ENCODE peak calls at places on chromosomes 6 and 20, in four cellular contexts. One of them, this sample, is unnamed.
A peak's percentile ranks its signal among the peaks of the same experiment; 100 is the strongest.

GRCh38 chr6:81787313-81788068 is 35.0 kb upstream of the TENT5A start:
- DNase-seq in sigmoid colon: no peak
- DNase-seq in Peyer's patch: no peak
- DNase-seq in ascending aorta: no peak
- DNase-seq in this sample: no peak

GRCh38 chr6:142605922-142606321 is 304.1 kb downstream of the ADGRG6 start:
- DNase-seq in sigmoid colon: no peak
- DNase-seq in ascending aorta: no peak
- DNase-seq in Peyer's patch: no peak
- DNase-seq in this sample: no peak

GRCh38 chr6:45714795-45715507 is 300.7 kb downstream of the CLIC5 start:
- DNase-seq in Peyer's patch: peak; percentile 72
- DNase-seq in sigmoid colon: peak; percentile 77
- DNase-seq in ascending aorta: peak; percentile 66
- DNase-seq in this sample: no peak

GRCh38 chr20:11267131-11267761 is 593.4 kb upstream of the JAG1 start:
- DNase-seq in sigmoid colon: no peak
- DNase-seq in Peyer's patch: no peak
- DNase-seq in ascending aorta: peak; percentile 70
- DNase-seq in this sample: no peak

GRCh38 chr20:58864346-58864745 is 11.8 kb downstream of the GNAS start:
- DNase-seq in ascending aorta: no peak
- DNase-seq in Peyer's patch: no peak
- DNase-seq in sigmoid colon: no peak
- DNase-seq in this sample: no peak

GRCh38 chr20:21640556-21640955 is 64.9 kb upstream of the PAX1 start:
- DNase-seq in Peyer's patch: no peak
- DNase-seq in ascending aorta: no peak
- DNase-seq in sigmoid colon: no peak
- DNase-seq in this sample: no peak

GRCh38 chr20:37990571-37991151 is 42.6 kb downstream of the TTI1 start:
- DNase-seq in Peyer's patch: peak; percentile 93
- DNase-seq in ascending aorta: peak; percentile 72
- DNase-seq in sigmoid colon: no peak
- DNase-seq in this sample: no peak

GRCh38 chr6:19303381-19303780 is 533.8 kb upstream of the ID4 start:
- DNase-seq in sigmoid colon: no peak
- DNase-seq in Peyer's patch: no peak
- DNase-seq in ascending aorta: no peak
- DNase-seq in this sample: no peak

GRCh38 chr6:63636516-63636968 is 940 bp downstream of the PHF3 start:
- DNase-seq in sigmoid colon: no peak
- DNase-seq in ascending aorta: peak; percentile 72
- DNase-seq in Peyer's patch: peak; percentile 87
- DNase-seq in this sample: no peak

GRCh38 chr6:3271756-3272155 is 13.0 kb downstream of the PSMG4 start:
- DNase-seq in sigmoid colon: no peak
- DNase-seq in ascending aorta: no peak
- DNase-seq in Peyer's patch: no peak
- DNase-seq in this sample: peak; percentile 60

GRCh38 chr6:2999621-3000455 is at the start of gene NQO2:
- DNase-seq in ascending aorta: peak; percentile 95
- DNase-seq in sigmoid colon: peak; percentile 96
- DNase-seq in Peyer's patch: peak; percentile 97
- DNase-seq in this sample: peak; percentile 94

GRCh38 chr20:15708984-15709598 is 864.2 kb downstream of the KIF16B start:
- DNase-seq in sigmoid colon: no peak
- DNase-seq in ascending aorta: no peak
- DNase-seq in Peyer's patch: peak; percentile 76
- DNase-seq in this sample: no peak

GRCh38 chr6:143401636-143402370 is 48.7 kb downstream of the ADAT2 start:
- DNase-seq in ascending aorta: no peak
- DNase-seq in sigmoid colon: no peak
- DNase-seq in Peyer's patch: no peak
- DNase-seq in this sample: no peak

GRCh38 chr20:41234546-41234945 is 83.0 kb downstream of the ZHX3 start:
- DNase-seq in sigmoid colon: no peak
- DNase-seq in Peyer's patch: no peak
- DNase-seq in ascending aorta: peak; percentile 81
- DNase-seq in this sample: no peak

GRCh38 chr6:13152804-13153203 is 175.5 kb downstream of the TBC1D7 start:
- DNase-seq in sigmoid colon: no peak
- DNase-seq in ascending aorta: no peak
- DNase-seq in Peyer's patch: no peak
- DNase-seq in this sample: no peak

GRCh38 chr6:133001040-133001570 is 186.7 kb downstream of the RPS12 start:
- DNase-seq in ascending aorta: no peak
- DNase-seq in Peyer's patch: no peak
- DNase-seq in sigmoid colon: no peak
- DNase-seq in this sample: no peak

GRCh38 chr6:89443658-89444057 is 10.7 kb downstream of the ANKRD6 start:
- DNase-seq in Peyer's patch: no peak
- DNase-seq in sigmoid colon: no peak
- DNase-seq in ascending aorta: no peak
- DNase-seq in this sample: no peak

GRCh38 chr20:32359633-32360332 is 1.7 kb downstream of the ASXL1 start:
- DNase-seq in sigmoid colon: no peak
- DNase-seq in ascending aorta: no peak
- DNase-seq in Peyer's patch: no peak
- DNase-seq in this sample: no peak

GRCh38 chr6:161676566-161676965 is 402.7 kb upstream of the AGPAT4 start:
- DNase-seq in sigmoid colon: no peak
- DNase-seq in ascending aorta: no peak
- DNase-seq in Peyer's patch: no peak
- DNase-seq in this sample: no peak

GRCh38 chr6:113690255-113690956 is 166.7 kb upstream of the MARCKS start:
- DNase-seq in sigmoid colon: no peak
- DNase-seq in ascending aorta: no peak
- DNase-seq in Peyer's patch: no peak
- DNase-seq in this sample: no peak

GRCh38 chr6:4055420-4056041 is 23.4 kb downstream of the FAM217A start:
- DNase-seq in Peyer's patch: peak; percentile 58
- DNase-seq in sigmoid colon: no peak
- DNase-seq in ascending aorta: no peak
- DNase-seq in this sample: no peak

GRCh38 chr6:52022675-52023074 is 64.7 kb downstream of the PKHD1 start:
- DNase-seq in Peyer's patch: no peak
- DNase-seq in ascending aorta: no peak
- DNase-seq in sigmoid colon: no peak
- DNase-seq in this sample: no peak

GRCh38 chr6:11909696-11910132 is 102.4 kb upstream of the HIVEP1 start:
- DNase-seq in ascending aorta: no peak
- DNase-seq in Peyer's patch: no peak
- DNase-seq in sigmoid colon: no peak
- DNase-seq in this sample: no peak

GRCh38 chr6:149035806-149036205 is 281.7 kb upstream of the TAB2 start:
- DNase-seq in ascending aorta: no peak
- DNase-seq in sigmoid colon: no peak
- DNase-seq in Peyer's patch: no peak
- DNase-seq in this sample: no peak

GRCh38 chr6:136607204-136607931 is 57.1 kb upstream of the MAP7 start:
- DNase-seq in Peyer's patch: no peak
- DNase-seq in sigmoid colon: no peak
- DNase-seq in ascending aorta: no peak
- DNase-seq in this sample: no peak

GRCh38 chr20:24782801-24783630 is 166.1 kb upstream of the CST7 start:
- DNase-seq in Peyer's patch: no peak
- DNase-seq in sigmoid colon: peak; percentile 45
- DNase-seq in ascending aorta: no peak
- DNase-seq in this sample: peak; percentile 84
- TF ChIP-seq CTCF in Peyer's patch: no peak
- TF ChIP-seq CTCF in sigmoid colon: no peak
- TF ChIP-seq CTCF in ascending aorta: no peak
- TF ChIP-seq CTCF in this sample: peak; percentile 44

GRCh38 chr20:2386516-2387179 is 5.9 kb downstream of the TGM6 start:
- DNase-seq in sigmoid colon: no peak
- DNase-seq in ascending aorta: peak; percentile 33
- DNase-seq in Peyer's patch: no peak
- DNase-seq in this sample: no peak

GRCh38 chr20:2385496-2385895 is 4.8 kb downstream of the TGM6 start:
- DNase-seq in sigmoid colon: no peak
- DNase-seq in Peyer's patch: no peak
- DNase-seq in ascending aorta: no peak
- DNase-seq in this sample: no peak

GRCh38 chr20:2387580-2387979 is 6.9 kb downstream of the TGM6 start:
- DNase-seq in Peyer's patch: no peak
- DNase-seq in sigmoid colon: no peak
- DNase-seq in ascending aorta: peak; percentile 40
- DNase-seq in this sample: no peak

GRCh38 chr20:2385026-2385425 is 4.3 kb downstream of the TGM6 start:
- DNase-seq in Peyer's patch: no peak
- DNase-seq in sigmoid colon: no peak
- DNase-seq in ascending aorta: no peak
- DNase-seq in this sample: no peak

DNA sequence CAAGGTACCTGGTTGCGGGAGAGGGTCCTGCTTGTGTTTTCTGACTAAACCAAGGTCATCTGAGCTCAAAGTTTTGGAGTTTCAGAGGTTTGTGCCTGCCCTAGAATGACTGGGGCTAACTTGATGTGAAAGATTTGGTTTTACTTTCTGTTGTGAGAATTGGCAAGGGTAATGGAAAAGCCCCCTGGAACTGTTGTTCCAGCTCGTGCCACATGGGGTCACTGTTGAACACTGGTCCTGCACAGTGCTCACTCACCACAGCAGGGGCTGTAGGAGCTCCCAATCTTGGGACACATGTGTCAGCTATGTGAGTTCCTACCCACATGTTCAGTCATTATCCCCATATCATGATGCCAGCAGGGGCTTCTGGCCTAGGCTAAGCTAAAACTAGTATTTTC is 6.5 kb downstream of the TGM6 start:
- DNase-seq in ascending aorta: peak; percentile 47
- DNase-seq in sigmoid colon: no peak
- DNase-seq in Peyer's patch: peak; percentile 55
- DNase-seq in this sample: no peak
- TF ChIP-seq CTCF in ascending aorta: no peak
- TF ChIP-seq CTCF in sigmoid colon: no peak
- TF ChIP-seq CTCF in Peyer's patch: peak; percentile 17
- TF ChIP-seq CTCF in this sample: peak; percentile 62

GRCh38 chr6:162856885-162857284 is 129.1 kb downstream of the PACRG start:
- DNase-seq in sigmoid colon: peak; percentile 62
- DNase-seq in ascending aorta: no peak
- DNase-seq in Peyer's patch: no peak
- DNase-seq in this sample: no peak
- TF ChIP-seq CTCF in sigmoid colon: peak; percentile 40
- TF ChIP-seq CTCF in ascending aorta: no peak
- TF ChIP-seq CTCF in Peyer's patch: no peak
- TF ChIP-seq CTCF in this sample: peak; percentile 87

GRCh38 chr6:42010185-42010872 is 40.0 kb upstream of the TAF8 start:
- DNase-seq in Peyer's patch: no peak
- DNase-seq in sigmoid colon: no peak
- DNase-seq in ascending aorta: no peak
- DNase-seq in this sample: peak; percentile 61
- TF ChIP-seq CTCF in Peyer's patch: no peak
- TF ChIP-seq CTCF in sigmoid colon: no peak
- TF ChIP-seq CTCF in ascending aorta: no peak
- TF ChIP-seq CTCF in this sample: no peak

DNA sequence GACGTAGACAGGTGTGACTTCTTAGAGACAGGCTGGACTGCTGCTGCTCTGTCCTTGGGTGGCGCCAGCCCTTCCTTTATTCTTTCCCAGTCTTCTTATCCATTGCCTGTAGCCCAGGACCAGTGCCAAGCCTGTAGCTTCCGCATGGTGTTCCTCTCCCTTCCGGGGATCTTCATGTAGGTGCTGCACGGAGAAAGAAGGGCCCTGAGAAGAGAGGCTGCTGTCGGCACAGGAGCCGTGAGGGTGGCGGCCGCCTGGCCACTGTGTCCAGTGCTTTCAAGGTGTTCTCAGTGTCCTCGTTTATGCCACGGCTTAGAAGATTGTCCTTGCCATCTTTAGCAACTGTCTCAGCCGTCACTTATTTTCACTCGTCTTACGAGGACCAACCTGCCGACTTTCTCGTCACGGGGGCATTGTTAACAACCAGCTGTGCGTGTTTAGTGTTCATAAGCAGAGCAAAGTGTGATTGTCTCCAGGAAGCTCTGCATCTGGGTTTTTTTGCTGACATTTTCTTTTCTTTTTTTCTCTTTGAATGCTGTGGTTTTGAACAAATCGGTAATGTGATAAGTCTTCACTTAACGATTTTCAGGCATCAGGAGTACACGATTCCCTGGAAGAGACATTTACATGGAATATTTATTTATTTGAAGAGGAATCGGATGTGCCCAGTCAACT is 61.2 kb downstream of the PPP1R14C start:
- DNase-seq in ascending aorta: no peak
- DNase-seq in sigmoid colon: no peak
- DNase-seq in Peyer's patch: no peak
- DNase-seq in this sample: no peak
- TF ChIP-seq CTCF in ascending aorta: no peak
- TF ChIP-seq CTCF in sigmoid colon: no peak
- TF ChIP-seq CTCF in Peyer's patch: no peak
- TF ChIP-seq CTCF in this sample: no peak

GRCh38 chr20:50138479-50139393 is 14.8 kb downstream of the PEDS1 start:
- DNase-seq in ascending aorta: no peak
- DNase-seq in Peyer's patch: peak; percentile 67
- DNase-seq in sigmoid colon: no peak
- DNase-seq in this sample: no peak
- TF ChIP-seq CTCF in ascending aorta: no peak
- TF ChIP-seq CTCF in Peyer's patch: no peak
- TF ChIP-seq CTCF in sigmoid colon: peak; percentile 14
- TF ChIP-seq CTCF in this sample: peak; percentile 67

DNA sequence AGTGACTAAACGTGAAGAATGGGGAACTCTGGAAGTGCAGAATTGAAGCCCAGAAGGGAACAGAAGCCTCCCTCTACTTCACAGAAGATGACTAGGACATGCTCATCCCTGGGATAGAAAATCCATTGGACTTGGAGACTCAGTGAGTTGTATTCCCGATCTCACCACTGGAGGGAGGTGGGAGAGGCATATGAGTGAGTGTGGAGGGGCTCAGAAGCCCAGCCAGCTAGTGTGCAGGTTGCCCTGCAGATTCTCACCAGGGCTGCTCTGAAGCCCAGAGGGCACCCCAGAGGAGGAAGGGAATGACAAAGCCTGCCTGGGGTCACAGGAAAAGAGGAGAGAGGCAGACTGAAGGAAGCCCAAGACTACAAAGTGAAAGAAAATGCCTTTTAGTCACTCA is 42.1 kb upstream of the HLA-E start:
- DNase-seq in sigmoid colon: no peak
- DNase-seq in ascending aorta: no peak
- DNase-seq in Peyer's patch: no peak
- DNase-seq in this sample: no peak
- TF ChIP-seq CTCF in sigmoid colon: no peak
- TF ChIP-seq CTCF in ascending aorta: no peak
- TF ChIP-seq CTCF in Peyer's patch: no peak
- TF ChIP-seq CTCF in this sample: peak; percentile 55

DNA sequence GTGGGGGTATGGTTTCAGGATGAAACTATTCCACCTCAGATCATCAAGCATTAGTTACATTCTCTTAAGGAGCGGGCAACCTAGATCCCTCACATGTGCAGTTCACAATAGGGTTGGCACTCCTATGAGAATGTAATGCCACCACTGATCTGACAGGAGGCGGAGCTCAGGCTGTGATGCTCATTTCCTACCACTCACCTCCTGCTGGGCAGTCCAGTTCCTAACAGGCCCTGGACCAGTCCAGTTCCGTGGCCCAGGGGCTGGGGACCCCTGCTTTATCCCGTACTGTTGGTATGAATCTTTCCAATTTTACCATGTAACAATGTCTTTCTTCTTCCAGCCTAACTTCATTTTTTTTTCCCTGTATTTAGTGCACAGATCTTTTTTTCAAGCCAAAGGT is 94.9 kb downstream of the OGFRL1 start:
- DNase-seq in ascending aorta: no peak
- DNase-seq in sigmoid colon: no peak
- DNase-seq in Peyer's patch: no peak
- DNase-seq in this sample: no peak
- TF ChIP-seq CTCF in ascending aorta: no peak
- TF ChIP-seq CTCF in sigmoid colon: no peak
- TF ChIP-seq CTCF in Peyer's patch: no peak
- TF ChIP-seq CTCF in this sample: no peak